ENCODE peak calls at places on chromosomes 11 and 22, in four cellular contexts. One of them, this sample, is unnamed.

GRCh38 chr11:33543823-33544222 is 156.8 kb downstream of the C11orf91 start:
- DNase-seq in K562: no peak
- DNase-seq in HepG2: no peak
- DNase-seq in GM12878: no peak
- DNase-seq in this sample: no peak

GRCh38 chr11:108609681-108610080 is 16.1 kb upstream of the EXPH5 start:
- DNase-seq in K562: no peak
- DNase-seq in HepG2: no peak
- DNase-seq in GM12878: no peak
- DNase-seq in this sample: peak; percentile 34

GRCh38 chr22:39090426-39091064 is 6.5 kb upstream of the APOBEC3H start:
- DNase-seq in K562: no peak
- DNase-seq in HepG2: no peak
- DNase-seq in GM12878: no peak
- DNase-seq in this sample: no peak

GRCh38 chr11:65182258-65183170 is 786 bp downstream of the CAPN1 start:
- DNase-seq in K562: no peak
- DNase-seq in HepG2: peak; percentile 34
- DNase-seq in GM12878: no peak
- DNase-seq in this sample: no peak

GRCh38 chr11:100681064-100681502 is 6.0 kb upstream of the ARHGAP42 start:
- DNase-seq in K562: peak; percentile 58
- DNase-seq in HepG2: peak; percentile 76
- DNase-seq in GM12878: peak; percentile 95
- DNase-seq in this sample: no peak

GRCh38 chr11:45385844-45386243 is 99.7 kb upstream of the SYT13 start:
- DNase-seq in K562: no peak
- DNase-seq in HepG2: no peak
- DNase-seq in GM12878: no peak
- DNase-seq in this sample: no peak

GRCh38 chr11:17263803-17264202 is 12.7 kb upstream of the NUCB2 start:
- DNase-seq in K562: peak; percentile 4
- DNase-seq in HepG2: no peak
- DNase-seq in GM12878: no peak
- DNase-seq in this sample: no peak

GRCh38 chr11:19259487-19260345 is 19.0 kb upstream of the E2F8 start:
- DNase-seq in K562: peak; percentile 59
- DNase-seq in HepG2: no peak
- DNase-seq in GM12878: no peak
- DNase-seq in this sample: peak; percentile 40

GRCh38 chr11:34161812-34162506 is 56.5 kb downstream of the NAT10 start:
- DNase-seq in K562: peak; percentile 53
- DNase-seq in HepG2: no peak
- DNase-seq in GM12878: no peak
- DNase-seq in this sample: no peak

GRCh38 chr11:64040684-64041267 is 5.0 kb downstream of the FLRT1 start:
- DNase-seq in K562: peak; percentile 54
- DNase-seq in HepG2: peak; percentile 27
- DNase-seq in GM12878: no peak
- DNase-seq in this sample: peak; percentile 52

GRCh38 chr22:49211176-49211575 is 616.5 kb downstream of the BRD1 start:
- DNase-seq in K562: no peak
- DNase-seq in HepG2: no peak
- DNase-seq in GM12878: no peak
- DNase-seq in this sample: no peak

GRCh38 chr11:83537131-83537610 is 251.0 kb upstream of the CCDC90B start:
- DNase-seq in K562: no peak
- DNase-seq in HepG2: no peak
- DNase-seq in GM12878: no peak
- DNase-seq in this sample: no peak

GRCh38 chr11:40139507-40139906 is 1319.9 kb downstream of the LRRC4C start:
- DNase-seq in K562: no peak
- DNase-seq in HepG2: no peak
- DNase-seq in GM12878: no peak
- DNase-seq in this sample: no peak

GRCh38 chr22:44242946-44243724 is 62.4 kb downstream of the PARVG start:
- DNase-seq in K562: no peak
- DNase-seq in HepG2: no peak
- DNase-seq in GM12878: no peak
- DNase-seq in this sample: no peak

GRCh38 chr11:121451982-121452608 is at the start of gene SORL1:
- DNase-seq in K562: peak; percentile 24
- DNase-seq in HepG2: peak; percentile 62
- DNase-seq in GM12878: no peak
- DNase-seq in this sample: peak; percentile 55

GRCh38 chr22:50733521-50734342 is 4.3 kb upstream of the ACR start:
- DNase-seq in K562: no peak
- DNase-seq in HepG2: no peak
- DNase-seq in GM12878: no peak
- DNase-seq in this sample: no peak

GRCh38 chr11:6737872-6738466 is 33.8 kb downstream of the OR2AG2 start:
- DNase-seq in K562: peak; percentile 62
- DNase-seq in HepG2: peak; percentile 41
- DNase-seq in GM12878: no peak
- DNase-seq in this sample: peak; percentile 36

GRCh38 chr11:118321386-118322082 is 17.0 kb downstream of the CD3E start:
- DNase-seq in K562: no peak
- DNase-seq in HepG2: peak; percentile 32
- DNase-seq in GM12878: no peak
- DNase-seq in this sample: no peak

GRCh38 chr22:38474003-38474607 is 6.2 kb downstream of the KDELR3 start:
- DNase-seq in K562: no peak
- DNase-seq in HepG2: no peak
- DNase-seq in GM12878: no peak
- DNase-seq in this sample: no peak

GRCh38 chr11:116427337-116427902 is 345.4 kb downstream of the BUD13 start:
- DNase-seq in K562: no peak
- DNase-seq in HepG2: no peak
- DNase-seq in GM12878: no peak
- DNase-seq in this sample: no peak

GRCh38 chr11:72769680-72770079 is 17.5 kb upstream of the ARAP1 start:
- DNase-seq in K562: no peak
- DNase-seq in HepG2: no peak
- DNase-seq in GM12878: no peak
- DNase-seq in this sample: no peak

GRCh38 chr11:77402218-77402556 is 71.7 kb downstream of the PAK1 start:
- DNase-seq in K562: no peak
- DNase-seq in HepG2: no peak
- DNase-seq in GM12878: no peak
- DNase-seq in this sample: no peak

GRCh38 chr11:44972746-44973435 is 22.2 kb upstream of the TP53I11 start:
- DNase-seq in K562: no peak
- DNase-seq in HepG2: no peak
- DNase-seq in GM12878: no peak
- DNase-seq in this sample: no peak

GRCh38 chr11:94002226-94002625 is 18.9 kb upstream of the HEPHL1 start:
- DNase-seq in K562: no peak
- DNase-seq in HepG2: no peak
- DNase-seq in GM12878: no peak
- DNase-seq in this sample: no peak

GRCh38 chr11:48101044-48101733 is 115.4 kb upstream of the OR4B1 start:
- DNase-seq in K562: no peak
- DNase-seq in HepG2: no peak
- DNase-seq in GM12878: no peak
- DNase-seq in this sample: no peak

GRCh38 chr22:11627798-11628650 is 3900.0 kb upstream of the OR11H1 start:
- DNase-seq in K562: no peak
- DNase-seq in HepG2: no peak
- DNase-seq in GM12878: no peak
- DNase-seq in this sample: no peak

GRCh38 chr22:40509401-40510134 is 127.0 kb downstream of the MRTFA start:
- DNase-seq in K562: no peak
- DNase-seq in HepG2: no peak
- DNase-seq in GM12878: no peak
- DNase-seq in this sample: peak; percentile 94

GRCh38 chr11:132427611-132428010 is 1057.2 kb downstream of the NTM start:
- DNase-seq in K562: no peak
- DNase-seq in HepG2: no peak
- DNase-seq in GM12878: no peak
- DNase-seq in this sample: no peak

DNA sequence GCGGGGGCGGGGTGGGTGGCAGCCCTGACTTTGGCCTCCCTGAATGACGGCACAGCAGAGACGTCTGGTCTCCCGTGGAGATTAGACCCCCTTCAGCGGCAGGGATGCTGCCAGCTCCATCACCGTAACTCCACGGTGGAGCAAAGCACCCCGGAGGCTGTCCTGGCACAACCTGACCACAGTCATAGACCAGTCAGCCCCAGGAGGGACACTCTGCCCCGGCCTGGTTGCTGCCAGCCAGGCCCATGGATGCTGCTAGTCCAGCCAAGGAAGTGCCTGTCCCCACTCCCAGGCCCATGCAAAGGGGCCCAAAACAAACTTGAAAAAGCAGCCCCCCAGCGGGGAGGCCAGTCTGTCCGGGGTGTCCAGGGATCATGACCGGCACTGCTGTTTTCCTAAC is 11.5 kb upstream of the ANO1 start:
- DNase-seq in K562: no peak
- DNase-seq in HepG2: no peak
- DNase-seq in GM12878: no peak
- DNase-seq in this sample: no peak
- TF ChIP-seq JUNB in K562: no peak
- TF ChIP-seq JUNB in HepG2: no peak
- TF ChIP-seq JUNB in GM12878: no peak
- TF ChIP-seq JUNB in this sample: no peak

DNA sequence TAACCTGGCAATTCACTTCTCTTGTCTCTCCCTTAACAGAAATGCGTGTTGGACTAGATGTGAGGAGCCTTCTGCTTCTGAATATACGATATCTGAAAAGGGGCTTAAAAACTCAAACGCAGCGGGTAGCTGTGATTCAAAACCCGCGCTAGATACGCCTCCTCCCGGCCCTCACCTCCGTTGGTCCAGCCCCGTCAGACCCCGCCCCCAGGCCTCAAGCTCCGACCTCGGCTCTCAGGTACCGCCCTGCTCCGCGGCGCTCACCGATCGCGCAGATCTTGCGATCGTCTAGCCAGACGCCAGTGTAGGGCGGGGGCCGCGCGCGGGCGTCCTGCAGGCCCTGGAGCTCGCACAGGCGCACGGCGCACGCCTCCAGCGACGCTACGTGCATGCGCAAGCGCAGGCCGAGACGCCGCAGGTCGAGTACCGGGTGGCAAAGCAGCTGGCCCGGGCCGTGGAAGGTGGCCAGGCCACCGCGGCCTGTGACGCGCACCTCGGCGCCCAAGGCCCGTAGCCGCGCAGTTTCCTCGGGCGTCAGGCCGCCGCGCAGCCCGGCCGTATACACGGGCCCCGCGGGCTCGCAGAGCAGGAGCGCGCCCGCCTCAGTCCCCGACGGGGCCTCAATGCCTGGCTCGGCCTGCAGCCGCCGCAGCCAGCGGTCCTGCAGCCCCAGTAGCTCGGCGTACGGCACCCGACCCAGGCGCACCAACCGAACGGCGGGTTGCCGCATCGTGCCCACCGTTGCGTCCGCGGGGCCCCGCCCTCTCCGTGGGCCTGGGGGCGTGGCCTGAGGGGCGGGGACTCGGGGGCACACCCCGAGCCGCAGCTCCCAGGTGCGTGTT is at the start of gene LIPT2:
- DNase-seq in K562: peak; percentile 93
- DNase-seq in HepG2: peak; percentile 91
- DNase-seq in GM12878: peak; percentile 90
- DNase-seq in this sample: peak; percentile 99
- TF ChIP-seq EP300 in K562: no peak
- TF ChIP-seq EP300 in HepG2: no peak
- TF ChIP-seq EP300 in GM12878: no peak
- TF ChIP-seq EP300 in this sample: no peak

GRCh38 chr11:12164061-12165014 is 53.9 kb downstream of the MICAL2 start:
- DNase-seq in K562: no peak
- DNase-seq in HepG2: no peak
- DNase-seq in GM12878: no peak
- DNase-seq in this sample: peak; percentile 46

GRCh38 chr11:12162652-12163051 is 52.3 kb downstream of the MICAL2 start:
- DNase-seq in K562: no peak
- DNase-seq in HepG2: no peak
- DNase-seq in GM12878: no peak
- DNase-seq in this sample: no peak

GRCh38 chr11:12165237-12165875 is 55.0 kb downstream of the MICAL2 start:
- DNase-seq in K562: no peak
- DNase-seq in HepG2: no peak
- DNase-seq in GM12878: no peak
- DNase-seq in this sample: no peak

GRCh38 chr11:12161603-12162350 is 51.4 kb downstream of the MICAL2 start:
- DNase-seq in K562: no peak
- DNase-seq in HepG2: no peak
- DNase-seq in GM12878: no peak
- DNase-seq in this sample: no peak

GRCh38 chr11:12163181-12163841 is 52.9 kb downstream of the MICAL2 start:
- DNase-seq in K562: no peak
- DNase-seq in HepG2: peak; percentile 40
- DNase-seq in GM12878: no peak
- DNase-seq in this sample: no peak
- TF ChIP-seq JUNB in K562: no peak
- TF ChIP-seq JUNB in HepG2: no peak
- TF ChIP-seq JUNB in GM12878: no peak
- TF ChIP-seq JUNB in this sample: no peak

GRCh38 chr11:11292839-11293238 is 60.2 kb downstream of the CSNK2A3 start:
- DNase-seq in K562: no peak
- DNase-seq in HepG2: no peak
- DNase-seq in GM12878: no peak
- DNase-seq in this sample: no peak
- TF ChIP-seq EP300 in K562: no peak
- TF ChIP-seq EP300 in HepG2: no peak
- TF ChIP-seq EP300 in GM12878: no peak
- TF ChIP-seq EP300 in this sample: no peak

DNA sequence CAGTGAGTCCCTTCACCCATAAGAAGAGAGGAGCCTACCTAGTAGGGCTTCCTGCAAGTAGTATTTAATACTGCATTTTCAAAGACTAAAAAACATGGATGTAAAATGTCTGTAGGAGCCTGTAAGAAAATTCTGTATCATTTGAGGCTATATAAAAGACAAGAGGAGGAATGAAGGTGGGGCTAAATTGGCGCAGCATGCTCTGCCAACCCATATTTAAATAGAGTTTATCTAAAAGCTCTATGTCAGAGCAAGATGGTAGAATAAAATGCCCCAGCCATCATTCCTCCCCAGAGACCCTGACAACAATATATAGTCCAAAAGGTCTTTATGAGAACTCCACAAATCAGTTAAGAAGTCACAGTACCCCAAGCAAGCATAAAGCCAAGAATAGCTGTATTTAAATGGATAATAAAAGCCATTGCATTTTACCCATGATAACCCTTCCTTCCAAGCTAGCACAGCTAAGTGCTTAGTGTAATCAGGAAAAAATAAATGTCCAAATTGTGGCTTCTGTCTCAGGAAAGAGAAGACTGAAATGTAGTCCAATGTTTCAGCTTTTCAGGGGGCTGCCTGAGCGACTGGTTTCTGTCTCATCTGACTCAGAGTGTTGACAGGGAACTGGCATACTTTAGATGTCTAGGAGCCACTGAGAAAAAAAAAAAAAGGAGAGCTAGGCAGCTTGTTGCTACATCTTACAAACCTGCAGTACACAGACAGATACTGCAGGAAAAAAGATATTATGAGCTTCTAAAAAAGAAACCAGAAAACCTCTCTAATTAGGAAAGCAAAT is 258.6 kb downstream of the METTL15 start:
- DNase-seq in K562: no peak
- DNase-seq in HepG2: no peak
- DNase-seq in GM12878: no peak
- DNase-seq in this sample: no peak
- TF ChIP-seq JUNB in K562: no peak
- TF ChIP-seq JUNB in HepG2: no peak
- TF ChIP-seq JUNB in GM12878: no peak
- TF ChIP-seq JUNB in this sample: no peak

GRCh38 chr11:130786987-130787688 is 129.1 kb downstream of the SNX19 start:
- DNase-seq in K562: no peak
- DNase-seq in HepG2: no peak
- DNase-seq in GM12878: no peak
- DNase-seq in this sample: no peak
- TF ChIP-seq EP300 in K562: no peak
- TF ChIP-seq EP300 in HepG2: no peak
- TF ChIP-seq EP300 in GM12878: no peak
- TF ChIP-seq EP300 in this sample: no peak